ENCODE peak calls at places on chromosomes 12 and 14, in seven cellular contexts. X is gastrocnemius medialis, P is endodermal cell, M is heart right ventricle, C is colonic mucosa, H is keratinocyte, N is PC-3. B is an unnamed sample. For H3K36me3, the result is how much of the 10 kb centered on the place peaks cover.

GRCh38 chr12:122318607-122319311 is 52.5 kb upstream of the VPS33A start:
- DNase-seq in X (no peak), P (no peak), M (peak), C (no peak), H (no peak), N (peak), B (no peak)

GRCh38 chr12:126797525-126797924 is 1469.4 kb upstream of the TMEM132C start:
- DNase-seq in X (no peak), P (peak), M (no peak), C (no peak), H (no peak), N (no peak), B (no peak)

GRCh38 chr12:25830456-25830855 is 128.0 kb upstream of the RASSF8 start:
- DNase-seq in X (no peak), P (no peak), M (no peak), C (no peak), H (no peak), N (no peak), B (no peak)

GRCh38 chr12:89343127-89343526 is 9.2 kb downstream of the DUSP6 start:
- DNase-seq in X (no peak), P (no peak), M (peak), C (no peak), H (no peak), N (no peak), B (peak)

GRCh38 chr12:104605685-104606084 is 148.9 kb downstream of the CHST11 start:
- DNase-seq in X (peak), P (peak), M (peak), C (peak), H (no peak), N (no peak), B (peak)

GRCh38 chr14:35855886-35856481 is 29.8 kb downstream of the BRMS1L start:
- DNase-seq in X (no peak), P (no peak), M (no peak), C (no peak), H (no peak), N (no peak), B (no peak)

GRCh38 chr12:102883204-102883799 is 33.7 kb downstream of the PAH start:
- DNase-seq in X (no peak), P (peak), M (peak), C (peak), H (no peak), N (peak), B (peak)

GRCh38 chr14:51157012-51157411 is 62.1 kb upstream of the TRIM9 start:
- DNase-seq in X (no peak), P (no peak), M (no peak), C (no peak), H (no peak), N (peak), B (no peak)

GRCh38 chr14:70130498-70130897 is 58.3 kb downstream of the SLC8A3 start:
- DNase-seq in X (no peak), P (no peak), M (no peak), C (no peak), H (no peak), N (no peak), B (no peak)

GRCh38 chr12:49201595-49202295 is 12.9 kb upstream of the TUBA1A start:
- DNase-seq in X (no peak), P (peak), M (peak), C (no peak), H (no peak), N (peak), B (no peak)

GRCh38 chr14:55274760-55275159 is 3.5 kb downstream of the FBXO34 start:
- DNase-seq in X (no peak), P (no peak), M (no peak), C (no peak), H (no peak), N (peak), B (no peak)

GRCh38 chr14:41549282-41549681 is 57.4 kb upstream of the LRFN5 start:
- DNase-seq in X (no peak), P (no peak), M (no peak), C (no peak), H (no peak), N (no peak), B (no peak)

GRCh38 chr14:32022938-32023466 is 54.1 kb upstream of the ARHGAP5 start:
- DNase-seq in X (no peak), P (no peak), M (no peak), C (no peak), H (no peak), N (no peak), B (no peak)

GRCh38 chr14:68513137-68513536 is 279.7 kb downstream of the ZFP36L1 start:
- DNase-seq in X (no peak), P (no peak), M (no peak), C (no peak), H (no peak), N (no peak), B (no peak)

GRCh38 chr14:25097120-25097519 is 47.2 kb upstream of the STXBP6 start:
- DNase-seq in X (no peak), P (no peak), M (no peak), C (no peak), H (no peak), N (no peak), B (no peak)
- H3K36me3 ChIP-seq in X (under half), P (under half), M (under half), C (under half), H (under half), N (under half), B (under half)

DNA sequence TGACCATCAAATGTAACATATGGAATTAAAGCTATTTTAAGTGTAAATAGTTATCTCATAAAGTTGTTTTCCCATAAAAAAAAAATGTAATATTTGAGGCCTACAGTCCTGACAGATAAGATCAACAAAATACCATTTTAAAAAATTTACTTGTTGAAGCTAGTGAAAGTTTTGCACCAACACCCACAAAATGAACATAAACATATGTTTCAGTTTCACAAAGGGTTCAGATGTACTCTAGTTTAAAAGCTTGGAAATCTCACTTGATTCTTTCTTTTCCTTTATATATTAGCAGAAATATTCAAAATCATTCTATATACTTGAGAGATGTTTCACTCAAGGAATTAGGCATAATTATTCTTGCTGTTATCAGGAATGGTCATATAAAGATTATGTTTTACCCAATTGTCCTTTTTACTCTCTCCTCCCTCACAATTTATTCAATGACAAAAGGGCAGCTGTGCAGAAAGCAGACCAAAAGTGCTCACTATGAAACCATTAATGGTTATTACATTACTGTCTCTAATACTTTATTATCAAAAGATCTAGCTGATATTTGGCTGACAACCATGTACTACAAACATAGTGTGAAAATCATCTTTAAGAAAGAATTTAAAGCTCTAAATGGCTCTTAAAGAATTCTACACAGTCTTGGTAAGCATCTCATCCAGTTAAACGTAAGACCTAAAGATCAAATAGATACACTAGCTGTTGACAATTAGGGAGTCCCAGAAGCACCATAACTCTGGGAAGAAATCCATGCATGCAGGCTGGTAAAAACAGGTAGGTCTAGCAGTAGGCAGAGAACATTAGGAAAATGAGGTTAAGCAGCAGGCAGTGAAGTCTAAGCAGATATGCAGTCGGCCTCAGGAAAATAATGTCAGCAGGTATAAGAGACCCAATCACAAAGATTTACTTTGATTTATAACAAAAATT is 28.8 kb downstream of the KIF21A start:
- DNase-seq in X (no peak), P (no peak), M (no peak), C (no peak), H (no peak), N (no peak), B (no peak)
- H3K27ac ChIP-seq in X (no peak), P (no peak), M (peak), C (no peak), H (no peak), N (no peak), B (no peak)

GRCh38 chr12:56206373-56207166 is 15.2 kb downstream of the RNF41 start:
- DNase-seq in X (peak), P (peak), M (peak), C (peak), H (no peak), N (peak), B (no peak)
- H3K36me3 ChIP-seq in X (half or more), P (half or more), M (under half), C (under half), H (under half), N (under half), B (half or more)

DNA sequence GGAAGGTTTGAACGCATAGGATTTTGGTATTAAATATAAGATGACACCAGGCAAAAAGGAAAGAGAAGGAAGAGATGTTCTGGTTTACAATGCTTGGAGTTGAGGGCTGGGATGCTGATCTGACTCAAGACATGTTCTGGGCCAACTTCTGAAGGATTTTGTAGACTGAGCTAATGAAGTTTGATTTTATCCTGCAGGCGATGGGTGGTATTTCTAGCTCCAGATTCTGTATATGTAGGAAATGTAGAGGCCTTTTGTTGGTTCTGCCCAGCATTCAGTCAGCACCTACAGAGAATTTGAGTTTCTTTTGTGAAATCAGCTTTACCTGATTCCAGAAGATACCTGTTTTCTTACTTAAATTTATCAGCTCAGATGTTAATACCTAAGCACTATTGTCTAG is 48.2 kb downstream of the VEZT start:
- DNase-seq in X (no peak), P (no peak), M (no peak), C (no peak), H (no peak), N (no peak), B (no peak)
- H3K27ac ChIP-seq in X (no peak), P (no peak), M (no peak), C (no peak), H (no peak), N (no peak), B (no peak)

DNA sequence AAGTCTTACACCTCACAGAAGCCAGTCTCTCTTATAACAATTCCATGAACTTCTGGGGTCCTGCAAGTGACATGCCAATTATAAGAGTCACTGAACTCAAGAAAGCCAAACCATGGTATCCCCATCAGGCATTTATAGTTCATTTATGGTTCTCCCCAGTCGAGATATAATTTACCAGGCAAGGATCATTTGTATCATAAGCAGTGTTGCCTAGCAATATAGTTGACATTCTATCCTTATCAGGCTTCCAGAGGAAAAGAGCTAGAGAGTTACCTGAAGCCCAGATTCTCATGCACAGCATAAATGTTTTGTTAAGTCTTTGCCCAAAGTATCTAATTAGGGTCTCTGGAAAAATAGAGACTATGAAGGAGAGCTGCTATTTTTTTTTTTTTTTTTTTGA is 8.1 kb downstream of the JKAMP start:
- DNase-seq in X (no peak), P (no peak), M (no peak), C (no peak), H (no peak), N (no peak), B (no peak)
- H3K36me3 ChIP-seq in X (half or more), P (half or more), M (under half), C (under half), H (under half), N (half or more), B (under half)

GRCh38 chr12:98402671-98403070 is 112.7 kb upstream of the TMPO start:
- DNase-seq in X (no peak), P (peak), M (no peak), C (no peak), H (no peak), N (no peak), B (no peak)

GRCh38 chr12:98399532-98399931 is 115.9 kb upstream of the TMPO start:
- DNase-seq in X (no peak), P (peak), M (no peak), C (no peak), H (no peak), N (peak), B (no peak)

GRCh38 chr12:98401427-98401826 is 114.0 kb upstream of the TMPO start:
- DNase-seq in X (no peak), P (no peak), M (no peak), C (no peak), H (no peak), N (no peak), B (no peak)

GRCh38 chr12:98402081-98402480 is 113.3 kb upstream of the TMPO start:
- DNase-seq in X (no peak), P (peak), M (no peak), C (no peak), H (no peak), N (peak), B (no peak)

DNA sequence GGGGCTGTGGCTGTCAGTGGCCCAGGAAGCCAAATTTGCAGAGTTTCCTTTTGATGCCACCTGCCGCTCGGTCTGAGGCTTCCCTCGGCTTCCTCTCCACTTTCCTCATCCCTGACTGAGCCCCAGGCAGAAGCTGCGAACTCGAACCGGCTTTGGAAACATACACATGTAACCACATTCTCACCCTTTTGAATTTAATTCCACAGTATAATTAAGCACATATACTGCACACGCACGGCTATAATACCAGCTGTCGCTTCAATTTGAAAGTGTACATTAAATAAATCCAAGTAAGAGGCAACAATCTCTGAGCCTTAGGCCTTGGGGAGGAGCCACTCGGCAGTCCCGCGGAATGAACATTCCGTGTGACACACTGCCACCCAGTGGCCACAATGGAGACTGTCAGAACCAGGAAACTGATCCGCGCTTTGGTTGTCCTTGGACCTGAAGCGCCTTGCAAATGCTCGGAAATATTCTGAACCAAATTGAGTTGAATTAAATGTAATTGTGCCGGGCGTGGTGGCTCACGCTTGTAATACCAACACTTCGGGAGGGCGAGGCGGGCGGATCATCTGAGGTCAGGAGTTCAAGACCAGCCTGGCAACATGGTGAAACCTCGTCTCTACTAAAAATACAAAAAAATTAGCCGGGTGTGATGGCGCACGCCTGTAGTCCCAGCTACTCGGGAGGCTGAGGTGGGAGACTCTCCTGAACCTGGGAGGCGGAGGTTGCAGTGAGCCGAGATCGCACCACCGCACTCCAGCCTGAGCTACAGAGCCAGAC is 117.9 kb upstream of the TMPO start:
- DNase-seq in X (peak), P (peak), M (peak), C (peak), H (no peak), N (peak), B (peak)
- H3K27ac ChIP-seq in X (no peak), P (no peak), M (no peak), C (no peak), H (no peak), N (no peak), B (no peak)

GRCh38 chr12:70008944-70009343 is 183.9 kb downstream of the MYRFL start:
- DNase-seq in X (no peak), P (no peak), M (no peak), C (no peak), H (no peak), N (no peak), B (no peak)
- H3K36me3 ChIP-seq in X (under half), P (under half), M (under half), C (under half), H (under half), N (under half), B (under half)

GRCh38 chr12:131094831-131095805 is 141.4 kb downstream of the ADGRD1 start:
- DNase-seq in X (no peak), P (peak), M (no peak), C (no peak), H (no peak), N (no peak), B (peak)

GRCh38 chr12:131091976-131092691 is 138.4 kb downstream of the ADGRD1 start:
- DNase-seq in X (no peak), P (peak), M (no peak), C (no peak), H (no peak), N (no peak), B (peak)

GRCh38 chr12:131095826-131096680 is 142.3 kb downstream of the ADGRD1 start:
- DNase-seq in X (no peak), P (no peak), M (no peak), C (no peak), H (no peak), N (no peak), B (peak)

GRCh38 chr12:131092911-131093901 is 139.5 kb downstream of the ADGRD1 start:
- DNase-seq in X (no peak), P (peak), M (no peak), C (no peak), H (no peak), N (peak), B (peak)

DNA sequence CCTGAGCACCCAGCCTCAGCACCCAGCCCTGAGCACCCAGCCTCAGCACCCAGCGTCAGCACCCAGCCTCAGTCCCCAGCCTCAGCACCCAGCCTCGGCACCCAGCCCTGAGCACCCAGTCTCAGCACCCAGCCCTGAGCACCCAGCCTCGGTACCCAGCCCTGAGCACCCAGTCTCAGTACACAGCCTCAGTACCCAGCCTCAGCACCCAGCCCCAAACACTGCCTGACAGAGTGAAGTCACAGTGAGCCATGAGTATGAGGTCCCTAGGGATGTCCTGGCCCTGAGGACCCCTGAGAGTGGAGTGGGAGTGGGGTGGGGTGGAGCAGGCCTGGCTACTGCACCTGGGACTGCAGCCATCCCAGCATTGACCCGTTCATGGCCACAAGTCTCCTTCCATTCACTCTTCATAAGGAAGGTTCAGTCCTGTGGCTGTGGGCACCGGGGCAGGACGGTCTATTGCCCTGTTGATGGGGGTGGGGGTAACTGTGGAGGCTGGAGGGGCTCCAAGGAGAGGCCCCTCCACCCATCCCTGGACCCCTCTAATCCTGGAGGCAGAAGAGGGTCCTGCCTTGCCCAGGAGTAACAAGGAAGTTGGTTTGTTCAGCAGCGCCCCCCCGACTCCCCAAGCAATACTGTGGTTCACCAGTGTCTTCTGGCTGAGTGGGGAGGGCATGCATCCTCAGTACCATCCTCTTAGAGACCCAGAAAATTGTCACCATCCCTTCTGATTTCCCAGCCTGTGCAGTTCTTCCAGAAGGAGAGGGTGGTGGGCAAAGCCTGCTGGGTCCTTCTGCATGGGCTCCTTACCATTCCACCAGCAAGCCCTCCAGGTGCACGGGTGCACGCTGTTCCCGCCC is 140.5 kb downstream of the ADGRD1 start:
- DNase-seq in X (no peak), P (peak), M (no peak), C (no peak), H (no peak), N (no peak), B (peak)
- H3K27ac ChIP-seq in X (no peak), P (no peak), M (no peak), C (no peak), H (no peak), N (no peak), B (no peak)

GRCh38 chr14:90281766-90282165 is 25.4 kb downstream of the PSMC1 start:
- DNase-seq in X (no peak), P (no peak), M (no peak), C (no peak), H (no peak), N (no peak), B (no peak)

GRCh38 chr14:90278199-90279175 is 22.1 kb downstream of the PSMC1 start:
- DNase-seq in X (no peak), P (no peak), M (no peak), C (no peak), H (no peak), N (no peak), B (no peak)

GRCh38 chr14:90281261-90281660 is 24.9 kb downstream of the PSMC1 start:
- DNase-seq in X (no peak), P (no peak), M (no peak), C (no peak), H (peak), N (peak), B (no peak)

GRCh38 chr14:90277581-90278198 is 21.3 kb downstream of the PSMC1 start:
- DNase-seq in X (no peak), P (peak), M (no peak), C (no peak), H (no peak), N (no peak), B (no peak)

DNA sequence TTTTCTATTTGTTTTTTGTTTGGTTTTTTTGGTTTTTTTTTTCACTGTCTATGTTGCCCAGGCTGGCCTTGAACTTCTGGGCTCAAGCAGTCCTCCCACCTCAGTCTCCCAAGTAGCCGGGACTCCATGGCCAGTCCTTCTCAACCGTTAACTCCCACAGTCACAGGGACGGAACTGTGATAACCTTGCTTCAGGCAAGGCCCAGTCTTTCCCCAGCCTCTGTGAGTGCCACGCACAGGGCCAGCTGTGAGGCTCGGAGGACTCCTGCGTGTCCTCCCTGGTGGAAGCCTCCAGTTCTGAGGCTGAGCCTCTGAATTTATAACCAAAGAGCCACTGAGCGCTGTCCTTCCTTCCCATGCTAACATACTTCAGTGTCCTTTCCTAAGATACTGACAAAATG is 23.7 kb downstream of the PSMC1 start:
- DNase-seq in X (no peak), P (no peak), M (no peak), C (no peak), H (no peak), N (no peak), B (no peak)
- H3K36me3 ChIP-seq in X (under half), P (under half), M (under half), C (under half), H (under half), N (under half), B (under half)